ENCODE peak calls at places on chromosomes 12 and 14, in ten cellular contexts. X, J, O, L, K, Y, W, T, Z and U are unnamed samples. For H3K4me1, the result is how much of the 10 kb centered on the place peaks cover.

GRCh38 chr12:14384783-14385638 is 19.5 kb downstream of the ATF7IP start:
- DNase-seq in W (peak), Z (no peak), L (peak), T (peak), Y (no peak), K (peak), J (peak), X (peak), O (peak), U (peak)

GRCh38 chr12:86948851-86949250 is 692.7 kb upstream of the MGAT4C start:
- DNase-seq in O (no peak), Y (no peak), L (no peak), W (no peak), X (no peak), T (no peak), J (no peak), K (no peak), Z (no peak), U (no peak)

GRCh38 chr14:37599527-37600368 is 4.3 kb downstream of the TTC6 start:
- DNase-seq in T (peak), X (no peak), Y (peak), Z (peak), J (no peak), W (no peak), L (no peak), O (no peak), K (no peak), U (no peak)

GRCh38 chr12:13454991-13455696 is 258.6 kb downstream of the EMP1 start:
- DNase-seq in Y (no peak), Z (no peak), T (no peak), X (no peak), K (no peak), O (no peak), W (no peak), J (no peak), L (no peak), U (no peak)

GRCh38 chr12:21305666-21306065 is 29.1 kb downstream of the SLCO1A2 start:
- DNase-seq in O (no peak), J (no peak), Y (no peak), X (no peak), K (no peak), W (no peak), L (no peak), T (no peak), Z (no peak), U (no peak)

GRCh38 chr12:20523658-20524057 is 155.3 kb downstream of the PDE3A start:
- DNase-seq in X (no peak), Y (no peak), J (no peak), W (no peak), Z (no peak), K (no peak), L (no peak), T (no peak), O (no peak), U (no peak)

GRCh38 chr12:51531982-51532497 is 59.0 kb upstream of the SCN8A start:
- DNase-seq in J (peak), K (peak), W (peak), X (peak), T (peak), O (peak), Z (peak), Y (no peak), L (peak), U (peak)

GRCh38 chr12:95863337-95863736 is 4.6 kb downstream of the SNRPF start:
- DNase-seq in O (no peak), Y (no peak), L (no peak), T (no peak), W (no peak), Z (no peak), X (no peak), J (no peak), K (no peak), U (no peak)

GRCh38 chr12:38711055-38711454 is 194.3 kb downstream of the CPNE8 start:
- DNase-seq in W (no peak), X (no peak), T (no peak), L (no peak), O (peak), Y (no peak), J (no peak), Z (no peak), K (no peak), U (no peak)

GRCh38 chr12:52836042-52836466 is 1.9 kb upstream of the KRT79 start:
- DNase-seq in W (no peak), J (no peak), L (no peak), K (peak), Y (no peak), T (no peak), O (no peak), Z (no peak), X (peak), U (no peak)

GRCh38 chr14:55117816-55118441 is 11.1 kb upstream of the LGALS3 start:
- DNase-seq in Y (no peak), Z (no peak), X (peak), T (no peak), W (peak), J (no peak), L (no peak), O (no peak), K (peak), U (no peak)

GRCh38 chr14:92923744-92924103 is 774 bp downstream of the CHGA start:
- DNase-seq in X (no peak), O (no peak), Z (no peak), W (no peak), L (no peak), J (no peak), T (no peak), K (no peak), Y (no peak), U (no peak)

DNA sequence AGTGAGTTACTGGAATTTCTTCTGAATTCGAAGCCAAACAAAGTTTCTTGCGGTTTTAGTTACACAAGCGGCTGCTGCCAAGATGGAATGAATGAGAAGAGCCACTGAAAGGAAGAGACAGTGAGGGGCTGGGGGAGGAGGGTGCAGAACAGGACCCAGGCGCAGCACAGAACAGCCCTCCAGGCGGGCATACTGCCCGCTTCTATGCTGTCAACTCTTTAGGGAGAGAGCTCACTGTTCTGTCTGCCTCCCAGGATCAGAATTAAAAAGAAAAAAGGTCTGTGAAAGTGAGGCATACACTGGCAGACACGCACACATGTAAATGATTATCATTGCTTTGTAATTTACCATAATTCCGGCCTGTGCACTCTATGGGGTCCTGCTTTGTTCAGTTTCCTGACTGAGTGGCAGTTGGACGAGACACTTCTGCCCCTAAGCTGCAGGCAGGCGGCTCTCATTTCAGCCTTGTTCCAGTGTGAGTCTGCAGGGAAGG is 231.6 kb downstream of the CACNA1C start:
- DNase-seq in T (no peak), L (peak), J (no peak), Y (no peak), X (no peak), Z (no peak), W (no peak), O (no peak), K (no peak), U (no peak)
- H3K4me1 ChIP-seq in T (under half), L (under half), J (under half), Y (under half), X (under half), Z (under half), W (half or more), O (under half), K (under half), U (under half)

GRCh38 chr12:1203735-1204019 is 212.7 kb downstream of the ERC1 start:
- DNase-seq in X (peak), Z (no peak), K (no peak), W (no peak), Y (no peak), J (no peak), T (no peak), O (no peak), L (no peak), U (no peak)

GRCh38 chr12:1201030-1201429 is 210.0 kb downstream of the ERC1 start:
- DNase-seq in L (no peak), Y (no peak), J (no peak), O (no peak), Z (no peak), T (no peak), W (no peak), X (no peak), K (no peak), U (no peak)

GRCh38 chr12:1199700-1200099 is 208.7 kb downstream of the ERC1 start:
- DNase-seq in O (no peak), K (no peak), Y (no peak), J (no peak), W (no peak), X (no peak), Z (no peak), T (no peak), L (no peak), U (no peak)

GRCh38 chr12:1204581-1205121 is 213.6 kb downstream of the ERC1 start:
- DNase-seq in T (no peak), W (no peak), Z (no peak), X (peak), L (peak), J (no peak), Y (no peak), O (no peak), K (no peak), U (no peak)

GRCh38 chr12:1201886-1202285 is 210.9 kb downstream of the ERC1 start:
- DNase-seq in O (no peak), W (no peak), K (no peak), Z (no peak), L (no peak), X (peak), J (no peak), T (no peak), Y (no peak), U (no peak)
- TF ChIP-seq POLR2AphosphoS5 in O (no peak), W (no peak), K (no peak), Z (no peak), L (no peak), X (no peak), J (no peak), T (no peak), Y (no peak), U (no peak)

GRCh38 chr12:120830052-120830940 is 73.9 kb downstream of the SPPL3 start:
- DNase-seq in K (no peak), W (no peak), J (no peak), O (peak), T (no peak), Y (no peak), Z (no peak), X (no peak), L (peak), U (no peak)

GRCh38 chr12:120831648-120832267 is 72.4 kb downstream of the SPPL3 start:
- DNase-seq in Y (no peak), K (peak), L (peak), X (no peak), J (no peak), Z (no peak), O (no peak), W (no peak), T (no peak), U (no peak)

GRCh38 chr12:120833849-120834248 is 70.3 kb downstream of the SPPL3 start:
- DNase-seq in J (no peak), K (no peak), W (no peak), Z (no peak), O (no peak), T (no peak), L (no peak), X (no peak), Y (no peak), U (no peak)

GRCh38 chr12:120834489-120835303 is 69.5 kb downstream of the SPPL3 start:
- DNase-seq in J (no peak), T (no peak), Z (no peak), O (no peak), Y (no peak), K (no peak), W (no peak), X (no peak), L (no peak), U (no peak)

GRCh38 chr12:120832712-120833111 is 71.4 kb downstream of the SPPL3 start:
- DNase-seq in O (no peak), Y (no peak), Z (no peak), T (no peak), K (no peak), J (no peak), X (no peak), L (no peak), W (no peak), U (no peak)
- H3K4me1 ChIP-seq in O (under half), Y (under half), Z (under half), T (under half), K (under half), J (under half), X (under half), L (under half), W (half or more), U (under half)

GRCh38 chr14:90511795-90512331 is 115.0 kb downstream of the CALM1 start:
- DNase-seq in L (no peak), K (no peak), T (no peak), J (no peak), Z (no peak), W (no peak), Y (no peak), X (no peak), O (no peak), U (no peak)

GRCh38 chr14:90514566-90514965 is 117.7 kb downstream of the CALM1 start:
- DNase-seq in K (no peak), L (no peak), J (no peak), O (no peak), X (no peak), Z (no peak), T (no peak), Y (no peak), W (no peak), U (no peak)

GRCh38 chr14:90514015-90514398 is 117.2 kb downstream of the CALM1 start:
- DNase-seq in Z (no peak), K (no peak), T (no peak), J (no peak), W (no peak), L (no peak), O (no peak), X (no peak), Y (no peak), U (no peak)

GRCh38 chr14:90512332-90512951 is 115.6 kb downstream of the CALM1 start:
- DNase-seq in W (no peak), O (no peak), T (no peak), L (no peak), Z (no peak), Y (peak), X (no peak), J (peak), K (no peak), U (no peak)

DNA sequence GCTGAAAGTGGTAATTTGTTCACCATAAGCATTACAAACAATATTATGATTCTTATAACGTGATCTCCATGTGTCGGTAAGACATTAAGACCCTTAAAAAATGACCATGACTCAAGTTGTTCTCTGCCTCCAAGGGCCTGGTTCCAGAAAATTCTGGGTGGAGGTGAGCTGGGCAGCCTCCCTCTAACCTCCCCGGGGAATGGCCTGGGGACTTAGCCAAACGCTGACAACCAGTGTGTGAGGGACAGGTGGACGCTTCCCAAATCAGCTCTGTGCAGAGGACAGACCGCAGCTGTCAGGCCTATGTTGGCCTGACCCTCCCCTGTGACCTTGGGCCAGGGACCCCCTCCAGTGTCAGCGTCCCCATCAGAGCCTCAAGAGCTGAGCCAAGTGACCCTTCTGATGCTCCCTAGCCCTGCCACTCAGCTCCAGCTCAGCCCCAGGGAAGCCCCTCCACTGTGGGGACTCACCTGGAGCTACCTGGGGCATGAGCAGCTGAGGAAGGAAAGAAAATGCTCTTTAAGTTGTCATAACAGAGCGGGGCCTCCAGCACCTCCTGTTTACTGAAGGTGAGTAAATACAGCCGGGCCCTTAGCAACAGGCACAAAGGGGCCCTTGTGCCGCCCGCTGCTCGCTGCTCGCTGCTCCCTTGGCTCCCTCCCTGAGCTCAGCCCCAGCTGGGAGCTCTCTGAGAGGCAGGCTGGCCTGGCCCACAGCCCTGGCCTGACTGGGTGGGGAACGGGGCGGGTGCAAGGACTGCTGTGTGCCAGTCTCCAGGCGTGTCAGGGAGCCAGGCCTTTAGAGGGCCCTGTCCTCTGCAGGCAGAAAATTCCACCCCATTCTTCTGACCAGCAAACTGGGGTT is 116.6 kb downstream of the CALM1 start:
- DNase-seq in K (no peak), L (no peak), O (peak), T (peak), Z (peak), Y (peak), J (peak), X (no peak), W (peak), U (no peak)
- TF ChIP-seq POLR2AphosphoS5 in K (no peak), L (no peak), O (no peak), T (no peak), Z (peak), Y (no peak), J (peak), X (no peak), W (no peak), U (peak)

GRCh38 chr12:622420-622819 is 40.8 kb downstream of the NINJ2 start:
- DNase-seq in L (no peak), J (no peak), Z (no peak), K (peak), W (no peak), X (peak), O (no peak), T (no peak), Y (no peak), U (no peak)
- H3K4me1 ChIP-seq in L (under half), J (under half), Z (under half), K (under half), W (under half), X (under half), O (half or more), T (under half), Y (under half), U (under half)

DNA sequence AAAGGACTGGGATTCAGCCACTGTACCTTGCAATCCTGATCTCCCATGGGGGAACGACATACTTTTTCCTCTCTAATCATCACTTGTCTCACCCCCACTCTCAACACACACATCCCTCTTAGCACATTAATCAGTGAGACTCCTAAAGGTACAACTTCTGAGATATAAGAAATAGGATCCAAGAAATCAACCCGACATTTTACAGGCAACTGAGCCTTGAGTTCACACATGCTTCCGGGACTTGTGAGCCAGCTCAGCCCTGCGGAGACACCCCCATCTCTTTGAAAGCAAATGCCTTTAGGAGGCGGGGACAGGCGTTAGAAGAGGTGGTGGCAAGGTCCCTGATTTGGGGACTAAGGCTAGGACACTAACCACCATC is 1.3 kb downstream of the MAP3K9 start:
- DNase-seq in X (no peak), W (no peak), J (peak), Z (no peak), L (peak), K (no peak), T (peak), Y (no peak), O (peak), U (no peak)
- TF ChIP-seq POLR2AphosphoS5 in X (no peak), W (no peak), J (no peak), Z (no peak), L (no peak), K (no peak), T (no peak), Y (no peak), O (no peak), U (no peak)

DNA sequence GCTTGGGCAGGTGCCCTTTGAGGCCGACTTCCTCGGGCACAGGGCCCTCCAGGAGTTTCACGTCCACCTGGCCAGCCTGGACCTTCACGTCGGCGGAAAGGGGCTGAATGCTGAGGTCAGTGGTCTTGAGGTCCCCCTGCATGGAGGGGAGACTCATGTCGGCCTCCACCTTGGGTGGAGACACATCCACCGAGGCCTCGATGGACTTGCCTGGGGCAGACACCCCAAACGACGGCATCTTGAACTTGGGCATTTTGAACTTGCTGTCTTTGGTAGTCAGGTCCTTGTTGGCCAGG is 24.0 kb downstream of the PLD4 start:
- DNase-seq in O (no peak), K (no peak), X (no peak), Z (no peak), Y (no peak), T (no peak), L (no peak), W (no peak), J (no peak), U (no peak)
- H3K4me1 ChIP-seq in O (under half), K (under half), X (under half), Z (under half), Y (under half), T (under half), L (under half), W (under half), J (under half), U (under half)